ENCODE peak calls at places on chromosome 11, in ten cellular contexts. B is fibroblast of mammary gland; N is foreskin fibroblast; H is DMS153; P is stimulated activated naive CD8-positive, alpha-beta T cell treated with anti-CD3 and anti-CD28 coated beads, Interleukin-15, Interleukin-2, amounts not matched to agents 100 U/mL and 50 U/mL, for 24 hours; C is stimulated activated CD4-positive, alpha-beta T cell treated with anti-CD3 and anti-CD28 coated beads, Interleukin-4, amount 100 ng/mL, for 24 hours; G is neural progenitor cell; S is AG08396; Z is activated T-cell treated with anti-CD3 and anti-CD28 coated beads for 1 hour; T is CD4-positive, alpha-beta memory T cell. K is an unnamed sample.

GRCh38 chr11:116386118-116386699 is 386.6 kb downstream of the BUD13 start:
- DNase-seq in S (no peak), Z (no peak), H (no peak), P (no peak), B (no peak), C (no peak), N (no peak), G (no peak), T (no peak), K (no peak)

GRCh38 chr11:124896071-124896750 is 1.5 kb downstream of the ROBO4 start:
- DNase-seq in Z (no peak), G (no peak), S (no peak), P (no peak), H (no peak), C (no peak), N (no peak), T (no peak), B (no peak), K (no peak)

GRCh38 chr11:75858042-75858441 is 43.0 kb downstream of the UVRAG start:
- DNase-seq in P (no peak), B (no peak), N (no peak), Z (no peak), C (no peak), H (no peak), S (no peak), T (no peak), G (no peak), K (no peak)

GRCh38 chr11:120343429-120343828 is 7.2 kb downstream of the ARHGEF12 start:
- DNase-seq in P (no peak), T (no peak), Z (no peak), C (no peak), B (no peak), H (no peak), N (no peak), S (no peak), G (no peak), K (no peak)

GRCh38 chr11:119120639-119121007 is 757 bp upstream of the HINFP start:
- DNase-seq in S (peak), H (no peak), N (peak), G (peak), P (no peak), Z (no peak), C (no peak), T (no peak), B (peak), K (no peak)

GRCh38 chr11:875769-876301 is 33.2 kb downstream of the TSPAN4 start:
- DNase-seq in T (no peak), Z (no peak), B (no peak), H (no peak), P (no peak), C (no peak), S (no peak), N (no peak), G (no peak), K (no peak)

GRCh38 chr11:66856496-66857233 is at the start of gene LRFN4:
- DNase-seq in N (no peak), B (no peak), T (peak), P (peak), C (no peak), Z (peak), S (peak), G (peak), H (no peak), K (no peak)

GRCh38 chr11:12140186-12140938 is 30.0 kb downstream of the MICAL2 start:
- DNase-seq in C (no peak), P (no peak), H (no peak), B (no peak), N (no peak), T (no peak), S (peak), Z (no peak), G (no peak), K (no peak)

K was measured in activated CD8-positive, alpha-beta memory T cell treated with anti-CD3 and anti-CD28 coated beads, Interleukin-2, amount 50 U/mL, for 48 hours.